ENCODE peak calls at places on chromosome 4, in six cellular contexts. One of them, this sample, is unnamed.

GRCh38 chr4:61462451-61463326 is 262.6 kb downstream of the ADGRL3 start:
- DNase-seq in GM12878: no peak
- DNase-seq in upper lobe of left lung: no peak
- DNase-seq in sigmoid colon: no peak
- DNase-seq in GM23338: no peak
- DNase-seq in HCT116: no peak
- DNase-seq in this sample: no peak

GRCh38 chr4:127251423-127251822 is 381.3 kb upstream of the INTU start:
- DNase-seq in HCT116: no peak
- DNase-seq in upper lobe of left lung: no peak
- DNase-seq in GM12878: no peak
- DNase-seq in GM23338: no peak
- DNase-seq in sigmoid colon: no peak
- DNase-seq in this sample: no peak

GRCh38 chr4:57320880-57321279 is 210.7 kb upstream of the IGFBP7 start:
- DNase-seq in GM12878: no peak
- DNase-seq in HCT116: no peak
- DNase-seq in GM23338: no peak
- DNase-seq in sigmoid colon: no peak
- DNase-seq in upper lobe of left lung: no peak
- DNase-seq in this sample: no peak

GRCh38 chr4:110787781-110788180 is 164.9 kb upstream of the PITX2 start:
- DNase-seq in upper lobe of left lung: no peak
- DNase-seq in GM12878: no peak
- DNase-seq in sigmoid colon: no peak
- DNase-seq in HCT116: no peak
- DNase-seq in GM23338: no peak
- DNase-seq in this sample: no peak

GRCh38 chr4:105281016-105281415 is 134.3 kb downstream of the TET2 start:
- DNase-seq in sigmoid colon: no peak
- DNase-seq in GM23338: no peak
- DNase-seq in upper lobe of left lung: no peak
- DNase-seq in HCT116: no peak
- DNase-seq in GM12878: no peak
- DNase-seq in this sample: no peak

GRCh38 chr4:129581305-129581704 is 485.4 kb downstream of the C4orf33 start:
- DNase-seq in HCT116: no peak
- DNase-seq in GM12878: no peak
- DNase-seq in GM23338: no peak
- DNase-seq in upper lobe of left lung: no peak
- DNase-seq in sigmoid colon: no peak
- DNase-seq in this sample: no peak

GRCh38 chr4:74284074-74284473 is 24.2 kb upstream of the EPGN start:
- DNase-seq in GM12878: no peak
- DNase-seq in upper lobe of left lung: no peak
- DNase-seq in GM23338: no peak
- DNase-seq in sigmoid colon: no peak
- DNase-seq in HCT116: peak; percentile 22
- DNase-seq in this sample: no peak

GRCh38 chr4:35559559-35560365 is 684.6 kb downstream of the ARAP2 start:
- DNase-seq in HCT116: peak; percentile 10
- DNase-seq in sigmoid colon: no peak
- DNase-seq in GM23338: peak; percentile 48
- DNase-seq in GM12878: no peak
- DNase-seq in upper lobe of left lung: peak; percentile 56
- DNase-seq in this sample: no peak

GRCh38 chr4:143514432-143514831 is 930 bp downstream of the SMARCA5 start:
- DNase-seq in GM12878: no peak
- DNase-seq in sigmoid colon: peak; percentile 81
- DNase-seq in GM23338: peak; percentile 66
- DNase-seq in upper lobe of left lung: peak; percentile 46
- DNase-seq in HCT116: no peak
- DNase-seq in this sample: no peak

GRCh38 chr4:10336471-10336870 is 120.8 kb downstream of the ZNF518B start:
- DNase-seq in GM12878: no peak
- DNase-seq in HCT116: no peak
- DNase-seq in upper lobe of left lung: no peak
- DNase-seq in sigmoid colon: no peak
- DNase-seq in GM23338: no peak
- DNase-seq in this sample: no peak

GRCh38 chr4:100657187-100657586 is 139.4 kb upstream of the EMCN start:
- DNase-seq in GM12878: no peak
- DNase-seq in HCT116: no peak
- DNase-seq in upper lobe of left lung: no peak
- DNase-seq in GM23338: no peak
- DNase-seq in sigmoid colon: no peak
- DNase-seq in this sample: no peak

GRCh38 chr4:123659759-123660158 is 263.2 kb downstream of the SPRY1 start:
- DNase-seq in sigmoid colon: no peak
- DNase-seq in GM23338: peak; percentile 68
- DNase-seq in upper lobe of left lung: no peak
- DNase-seq in GM12878: no peak
- DNase-seq in HCT116: no peak
- DNase-seq in this sample: no peak

GRCh38 chr4:62457356-62457755 is 1257.2 kb downstream of the ADGRL3 start:
- DNase-seq in GM23338: no peak
- DNase-seq in sigmoid colon: no peak
- DNase-seq in HCT116: no peak
- DNase-seq in GM12878: no peak
- DNase-seq in upper lobe of left lung: no peak
- DNase-seq in this sample: no peak

GRCh38 chr4:3645711-3646221 is 113.5 kb upstream of the LRPAP1 start:
- DNase-seq in sigmoid colon: no peak
- DNase-seq in upper lobe of left lung: peak; percentile 56
- DNase-seq in HCT116: no peak
- DNase-seq in GM12878: no peak
- DNase-seq in GM23338: no peak
- DNase-seq in this sample: no peak

GRCh38 chr4:136922066-136922465 is 610.2 kb downstream of the PCDH18 start:
- DNase-seq in GM23338: no peak
- DNase-seq in upper lobe of left lung: no peak
- DNase-seq in HCT116: no peak
- DNase-seq in GM12878: no peak
- DNase-seq in sigmoid colon: no peak
- DNase-seq in this sample: no peak

GRCh38 chr4:189773909-189774308 is 166.8 kb upstream of the FRG1 start:
- DNase-seq in upper lobe of left lung: no peak
- DNase-seq in HCT116: no peak
- DNase-seq in GM12878: no peak
- DNase-seq in GM23338: no peak
- DNase-seq in sigmoid colon: no peak
- DNase-seq in this sample: no peak

GRCh38 chr4:158809611-158810486 is 41.0 kb downstream of the FNIP2 start:
- DNase-seq in GM12878: peak; percentile 89
- DNase-seq in sigmoid colon: no peak
- DNase-seq in upper lobe of left lung: no peak
- DNase-seq in GM23338: no peak
- DNase-seq in HCT116: peak; percentile 6
- DNase-seq in this sample: no peak

GRCh38 chr4:76984788-76985211 is 35.2 kb downstream of the SEPTIN11 start:
- DNase-seq in GM23338: no peak
- DNase-seq in HCT116: no peak
- DNase-seq in upper lobe of left lung: no peak
- DNase-seq in sigmoid colon: peak; percentile 92
- DNase-seq in GM12878: no peak
- DNase-seq in this sample: peak; percentile 98

GRCh38 chr4:168759959-168760527 is 250.0 kb downstream of the CBR4 start:
- DNase-seq in sigmoid colon: no peak
- DNase-seq in GM23338: no peak
- DNase-seq in HCT116: no peak
- DNase-seq in GM12878: no peak
- DNase-seq in upper lobe of left lung: no peak
- DNase-seq in this sample: no peak

GRCh38 chr4:123127865-123128264 is 205.5 kb upstream of the NUDT6 start:
- DNase-seq in sigmoid colon: no peak
- DNase-seq in HCT116: no peak
- DNase-seq in GM23338: no peak
- DNase-seq in GM12878: no peak
- DNase-seq in upper lobe of left lung: no peak
- DNase-seq in this sample: no peak

GRCh38 chr4:122914292-122914904 is 8.0 kb downstream of the NUDT6 start:
- DNase-seq in sigmoid colon: no peak
- DNase-seq in HCT116: no peak
- DNase-seq in GM12878: peak; percentile 8
- DNase-seq in upper lobe of left lung: no peak
- DNase-seq in GM23338: peak; percentile 43
- DNase-seq in this sample: no peak

GRCh38 chr4:125681240-125681639 is 366.5 kb downstream of the FAT4 start:
- DNase-seq in upper lobe of left lung: no peak
- DNase-seq in GM12878: no peak
- DNase-seq in HCT116: no peak
- DNase-seq in sigmoid colon: no peak
- DNase-seq in GM23338: no peak
- DNase-seq in this sample: no peak
- TF ChIP-seq CTCF in upper lobe of left lung: no peak
- TF ChIP-seq CTCF in GM12878: no peak
- TF ChIP-seq CTCF in HCT116: no peak
- TF ChIP-seq CTCF in sigmoid colon: no peak
- TF ChIP-seq CTCF in GM23338: no peak
- TF ChIP-seq CTCF in this sample: no peak

GRCh38 chr4:8395504-8395903 is 45.0 kb downstream of the ACOX3 start:
- DNase-seq in GM23338: no peak
- DNase-seq in upper lobe of left lung: no peak
- DNase-seq in sigmoid colon: no peak
- DNase-seq in GM12878: no peak
- DNase-seq in HCT116: no peak
- DNase-seq in this sample: no peak

GRCh38 chr4:8394806-8395205 is 45.7 kb downstream of the ACOX3 start:
- DNase-seq in GM12878: no peak
- DNase-seq in sigmoid colon: no peak
- DNase-seq in GM23338: no peak
- DNase-seq in upper lobe of left lung: no peak
- DNase-seq in HCT116: no peak
- DNase-seq in this sample: no peak

GRCh38 chr4:8398347-8398746 is 42.2 kb downstream of the ACOX3 start:
- DNase-seq in sigmoid colon: no peak
- DNase-seq in GM23338: no peak
- DNase-seq in GM12878: no peak
- DNase-seq in upper lobe of left lung: no peak
- DNase-seq in HCT116: no peak
- DNase-seq in this sample: no peak

GRCh38 chr4:8399298-8399697 is 41.2 kb downstream of the ACOX3 start:
- DNase-seq in GM12878: no peak
- DNase-seq in GM23338: no peak
- DNase-seq in upper lobe of left lung: no peak
- DNase-seq in sigmoid colon: no peak
- DNase-seq in HCT116: no peak
- DNase-seq in this sample: no peak

GRCh38 chr4:8396762-8397406 is 43.6 kb downstream of the ACOX3 start:
- DNase-seq in upper lobe of left lung: no peak
- DNase-seq in GM23338: peak; percentile 69
- DNase-seq in GM12878: no peak
- DNase-seq in sigmoid colon: no peak
- DNase-seq in HCT116: no peak
- DNase-seq in this sample: no peak
- TF ChIP-seq POLR2AphosphoS5 in upper lobe of left lung: no peak
- TF ChIP-seq POLR2AphosphoS5 in GM23338: no peak
- TF ChIP-seq POLR2AphosphoS5 in GM12878: no peak
- TF ChIP-seq POLR2AphosphoS5 in sigmoid colon: no peak
- TF ChIP-seq POLR2AphosphoS5 in HCT116: no peak
- TF ChIP-seq POLR2AphosphoS5 in this sample: no peak

DNA sequence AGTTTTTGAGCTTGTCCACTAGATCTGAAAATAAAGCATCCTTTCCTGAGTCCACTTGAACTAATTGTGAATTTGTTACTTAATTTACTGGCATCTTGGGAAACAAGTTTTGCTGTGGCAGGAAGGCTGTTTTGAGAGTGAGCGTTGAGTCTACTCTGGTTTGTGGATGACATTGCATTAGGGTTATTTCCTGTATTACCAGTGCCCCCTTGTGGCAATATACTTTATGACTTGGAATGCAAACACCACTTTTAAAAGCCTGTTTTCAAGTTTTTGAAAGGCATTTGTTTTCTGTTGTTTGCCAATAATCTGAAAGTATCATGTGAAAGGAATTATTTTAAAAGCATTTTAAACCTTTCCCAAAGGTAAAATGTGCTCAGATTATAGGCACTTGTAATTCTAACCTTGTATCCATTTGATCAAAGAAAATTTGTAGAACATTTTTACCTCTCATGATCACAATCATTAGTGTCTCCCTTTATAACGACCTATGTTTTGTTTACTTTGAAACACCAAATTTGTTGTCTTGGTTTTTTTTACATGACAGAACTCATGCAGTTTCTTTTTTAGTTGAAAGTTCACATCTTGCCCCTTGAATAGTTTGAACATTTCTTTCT is 18.0 kb upstream of the CYP2U1 start:
- DNase-seq in GM23338: peak; percentile 91
- DNase-seq in HCT116: peak; percentile 54
- DNase-seq in upper lobe of left lung: no peak
- DNase-seq in sigmoid colon: no peak
- DNase-seq in GM12878: no peak
- DNase-seq in this sample: no peak
- TF ChIP-seq CTCF in GM23338: peak; percentile 79
- TF ChIP-seq CTCF in HCT116: peak; percentile 60
- TF ChIP-seq CTCF in upper lobe of left lung: peak; percentile 85
- TF ChIP-seq CTCF in sigmoid colon: peak; percentile 74
- TF ChIP-seq CTCF in GM12878: peak; percentile 56
- TF ChIP-seq CTCF in this sample: peak; percentile 83

DNA sequence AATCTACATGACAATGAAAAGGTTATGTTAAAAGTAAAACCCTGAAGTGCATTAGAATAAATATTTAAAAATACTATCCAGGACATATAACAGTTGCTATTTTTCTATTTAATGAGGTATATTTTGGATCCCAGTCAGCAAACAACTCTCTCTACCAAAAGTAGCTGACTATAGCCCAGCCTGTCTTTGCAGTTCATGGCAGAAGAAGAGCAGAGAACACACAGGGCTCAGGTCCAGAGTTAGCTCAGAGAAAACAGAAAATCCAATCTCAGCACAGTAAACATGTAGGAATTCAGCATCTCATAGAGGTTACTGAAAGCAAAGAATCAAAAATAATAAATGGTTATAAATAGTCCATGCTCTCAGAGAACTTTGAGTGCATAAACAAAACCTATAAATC is 88.0 kb downstream of the PACRGL start:
- DNase-seq in sigmoid colon: no peak
- DNase-seq in GM12878: no peak
- DNase-seq in HCT116: no peak
- DNase-seq in upper lobe of left lung: no peak
- DNase-seq in GM23338: no peak
- DNase-seq in this sample: no peak
- TF ChIP-seq POLR2AphosphoS5 in sigmoid colon: no peak
- TF ChIP-seq POLR2AphosphoS5 in GM12878: no peak
- TF ChIP-seq POLR2AphosphoS5 in HCT116: no peak
- TF ChIP-seq POLR2AphosphoS5 in upper lobe of left lung: no peak
- TF ChIP-seq POLR2AphosphoS5 in GM23338: no peak
- TF ChIP-seq POLR2AphosphoS5 in this sample: no peak

GRCh38 chr4:182142146-182143085 is 100.8 kb upstream of the TENM3 start:
- DNase-seq in GM23338: peak; percentile 81
- DNase-seq in upper lobe of left lung: peak; percentile 84
- DNase-seq in GM12878: no peak
- DNase-seq in HCT116: no peak
- DNase-seq in sigmoid colon: no peak
- DNase-seq in this sample: no peak
- TF ChIP-seq CTCF in GM23338: no peak
- TF ChIP-seq CTCF in upper lobe of left lung: no peak
- TF ChIP-seq CTCF in GM12878: no peak
- TF ChIP-seq CTCF in HCT116: no peak
- TF ChIP-seq CTCF in sigmoid colon: no peak
- TF ChIP-seq CTCF in this sample: no peak

GRCh38 chr4:139988863-139989765 is 164.9 kb downstream of the MAML3 start:
- DNase-seq in GM12878: no peak
- DNase-seq in upper lobe of left lung: no peak
- DNase-seq in sigmoid colon: peak; percentile 74
- DNase-seq in GM23338: peak; percentile 67
- DNase-seq in HCT116: peak; percentile 82
- DNase-seq in this sample: no peak
- TF ChIP-seq POLR2AphosphoS5 in GM12878: no peak
- TF ChIP-seq POLR2AphosphoS5 in upper lobe of left lung: peak; percentile 27
- TF ChIP-seq POLR2AphosphoS5 in sigmoid colon: no peak
- TF ChIP-seq POLR2AphosphoS5 in GM23338: no peak
- TF ChIP-seq POLR2AphosphoS5 in HCT116: peak; percentile 40
- TF ChIP-seq POLR2AphosphoS5 in this sample: no peak